ENCODE peak calls at places on chromosomes 1 and 21, in eight cellular contexts. One of them, this sample, is unnamed.

GRCh38 chr1:87814573-87814972 is 485.9 kb downstream of the LMO4 start:
- DNase-seq in EH: no peak
- DNase-seq in NB4: no peak
- DNase-seq in activated naive CD4-positive, alpha-beta T cell treated with anti-CD3 and anti-CD28 coated beads for 36 hours: no peak
- DNase-seq in MCF 10A: no peak
- DNase-seq in NCI-H2029: no peak
- DNase-seq in left colon: no peak
- DNase-seq in activated CD4-positive, alpha-beta T cell treated with anti-CD3 and anti-CD28 coated beads, Interleukin-2, amount 50 U/mL, for 1 hour: no peak
- DNase-seq in this sample: no peak

GRCh38 chr1:227508431-227508830 is 54.9 kb upstream of the ZNF678 start:
- DNase-seq in EH: no peak
- DNase-seq in NB4: no peak
- DNase-seq in activated naive CD4-positive, alpha-beta T cell treated with anti-CD3 and anti-CD28 coated beads for 36 hours: no peak
- DNase-seq in MCF 10A: no peak
- DNase-seq in NCI-H2029: no peak
- DNase-seq in left colon: no peak
- DNase-seq in activated CD4-positive, alpha-beta T cell treated with anti-CD3 and anti-CD28 coated beads, Interleukin-2, amount 50 U/mL, for 1 hour: no peak
- DNase-seq in this sample: no peak

GRCh38 chr1:242745079-242745478 is 220.6 kb upstream of the PLD5 start:
- DNase-seq in EH: no peak
- DNase-seq in NB4: no peak
- DNase-seq in activated naive CD4-positive, alpha-beta T cell treated with anti-CD3 and anti-CD28 coated beads for 36 hours: no peak
- DNase-seq in MCF 10A: no peak
- DNase-seq in NCI-H2029: no peak
- DNase-seq in left colon: no peak
- DNase-seq in activated CD4-positive, alpha-beta T cell treated with anti-CD3 and anti-CD28 coated beads, Interleukin-2, amount 50 U/mL, for 1 hour: no peak
- DNase-seq in this sample: no peak

GRCh38 chr1:41341756-41342562 is 19.3 kb upstream of the FOXO6 start:
- DNase-seq in EH: no peak
- DNase-seq in NB4: peak
- DNase-seq in activated naive CD4-positive, alpha-beta T cell treated with anti-CD3 and anti-CD28 coated beads for 36 hours: no peak
- DNase-seq in MCF 10A: peak
- DNase-seq in NCI-H2029: peak
- DNase-seq in left colon: peak
- DNase-seq in activated CD4-positive, alpha-beta T cell treated with anti-CD3 and anti-CD28 coated beads, Interleukin-2, amount 50 U/mL, for 1 hour: no peak
- DNase-seq in this sample: peak

GRCh38 chr1:11802973-11803885 is 2.5 kb downstream of the MTHFR start:
- DNase-seq in EH: peak
- DNase-seq in NB4: peak
- DNase-seq in activated naive CD4-positive, alpha-beta T cell treated with anti-CD3 and anti-CD28 coated beads for 36 hours: peak
- DNase-seq in MCF 10A: peak
- DNase-seq in NCI-H2029: peak
- DNase-seq in left colon: peak
- DNase-seq in activated CD4-positive, alpha-beta T cell treated with anti-CD3 and anti-CD28 coated beads, Interleukin-2, amount 50 U/mL, for 1 hour: peak
- DNase-seq in this sample: peak

GRCh38 chr1:243980071-243980470 is 71.0 kb upstream of the ZBTB18 start:
- DNase-seq in EH: no peak
- DNase-seq in NB4: no peak
- DNase-seq in activated naive CD4-positive, alpha-beta T cell treated with anti-CD3 and anti-CD28 coated beads for 36 hours: no peak
- DNase-seq in MCF 10A: no peak
- DNase-seq in NCI-H2029: no peak
- DNase-seq in left colon: no peak
- DNase-seq in activated CD4-positive, alpha-beta T cell treated with anti-CD3 and anti-CD28 coated beads, Interleukin-2, amount 50 U/mL, for 1 hour: no peak
- DNase-seq in this sample: no peak

GRCh38 chr1:83694449-83694848 is 304.5 kb downstream of the TTLL7 start:
- DNase-seq in EH: no peak
- DNase-seq in NB4: no peak
- DNase-seq in activated naive CD4-positive, alpha-beta T cell treated with anti-CD3 and anti-CD28 coated beads for 36 hours: no peak
- DNase-seq in MCF 10A: no peak
- DNase-seq in NCI-H2029: no peak
- DNase-seq in left colon: no peak
- DNase-seq in activated CD4-positive, alpha-beta T cell treated with anti-CD3 and anti-CD28 coated beads, Interleukin-2, amount 50 U/mL, for 1 hour: no peak
- DNase-seq in this sample: no peak

GRCh38 chr1:208241541-208241940 is 2.6 kb downstream of the PLXNA2 start:
- DNase-seq in EH: no peak
- DNase-seq in NB4: no peak
- DNase-seq in activated naive CD4-positive, alpha-beta T cell treated with anti-CD3 and anti-CD28 coated beads for 36 hours: no peak
- DNase-seq in MCF 10A: no peak
- DNase-seq in NCI-H2029: no peak
- DNase-seq in left colon: no peak
- DNase-seq in activated CD4-positive, alpha-beta T cell treated with anti-CD3 and anti-CD28 coated beads, Interleukin-2, amount 50 U/mL, for 1 hour: no peak
- DNase-seq in this sample: no peak

GRCh38 chr1:187310038-187310437 is 481.3 kb downstream of the PLA2G4A start:
- DNase-seq in EH: no peak
- DNase-seq in NB4: no peak
- DNase-seq in activated naive CD4-positive, alpha-beta T cell treated with anti-CD3 and anti-CD28 coated beads for 36 hours: no peak
- DNase-seq in MCF 10A: no peak
- DNase-seq in NCI-H2029: no peak
- DNase-seq in left colon: no peak
- DNase-seq in activated CD4-positive, alpha-beta T cell treated with anti-CD3 and anti-CD28 coated beads, Interleukin-2, amount 50 U/mL, for 1 hour: no peak
- DNase-seq in this sample: no peak

GRCh38 chr1:10784998-10785854 is 11.2 kb downstream of the CASZ1 start:
- DNase-seq in EH: no peak
- DNase-seq in NB4: no peak
- DNase-seq in activated naive CD4-positive, alpha-beta T cell treated with anti-CD3 and anti-CD28 coated beads for 36 hours: no peak
- DNase-seq in MCF 10A: no peak
- DNase-seq in NCI-H2029: no peak
- DNase-seq in left colon: no peak
- DNase-seq in activated CD4-positive, alpha-beta T cell treated with anti-CD3 and anti-CD28 coated beads, Interleukin-2, amount 50 U/mL, for 1 hour: no peak
- DNase-seq in this sample: no peak

GRCh38 chr1:165369255-165369848 is 12.8 kb upstream of the LMX1A start:
- DNase-seq in EH: peak
- DNase-seq in NB4: peak
- DNase-seq in activated naive CD4-positive, alpha-beta T cell treated with anti-CD3 and anti-CD28 coated beads for 36 hours: peak
- DNase-seq in MCF 10A: peak
- DNase-seq in NCI-H2029: peak
- DNase-seq in left colon: peak
- DNase-seq in activated CD4-positive, alpha-beta T cell treated with anti-CD3 and anti-CD28 coated beads, Interleukin-2, amount 50 U/mL, for 1 hour: peak
- DNase-seq in this sample: peak

GRCh38 chr1:175191654-175192053 is 922 bp downstream of the KIAA0040 start:
- DNase-seq in EH: peak
- DNase-seq in NB4: peak
- DNase-seq in activated naive CD4-positive, alpha-beta T cell treated with anti-CD3 and anti-CD28 coated beads for 36 hours: peak
- DNase-seq in MCF 10A: peak
- DNase-seq in NCI-H2029: no peak
- DNase-seq in left colon: peak
- DNase-seq in activated CD4-positive, alpha-beta T cell treated with anti-CD3 and anti-CD28 coated beads, Interleukin-2, amount 50 U/mL, for 1 hour: no peak
- DNase-seq in this sample: peak

GRCh38 chr1:245092638-245092976 is 62.2 kb upstream of the KIF26B start:
- DNase-seq in EH: no peak
- DNase-seq in NB4: no peak
- DNase-seq in activated naive CD4-positive, alpha-beta T cell treated with anti-CD3 and anti-CD28 coated beads for 36 hours: no peak
- DNase-seq in MCF 10A: no peak
- DNase-seq in NCI-H2029: no peak
- DNase-seq in left colon: no peak
- DNase-seq in activated CD4-positive, alpha-beta T cell treated with anti-CD3 and anti-CD28 coated beads, Interleukin-2, amount 50 U/mL, for 1 hour: no peak
- DNase-seq in this sample: no peak

GRCh38 chr1:10841059-10841458 is 44.6 kb upstream of the CASZ1 start:
- DNase-seq in EH: no peak
- DNase-seq in NB4: no peak
- DNase-seq in activated naive CD4-positive, alpha-beta T cell treated with anti-CD3 and anti-CD28 coated beads for 36 hours: no peak
- DNase-seq in MCF 10A: no peak
- DNase-seq in NCI-H2029: no peak
- DNase-seq in left colon: no peak
- DNase-seq in activated CD4-positive, alpha-beta T cell treated with anti-CD3 and anti-CD28 coated beads, Interleukin-2, amount 50 U/mL, for 1 hour: no peak
- DNase-seq in this sample: no peak

GRCh38 chr1:223515416-223515815 is 122.2 kb downstream of the CCDC185 start:
- DNase-seq in EH: no peak
- DNase-seq in NB4: no peak
- DNase-seq in activated naive CD4-positive, alpha-beta T cell treated with anti-CD3 and anti-CD28 coated beads for 36 hours: peak
- DNase-seq in MCF 10A: no peak
- DNase-seq in NCI-H2029: no peak
- DNase-seq in left colon: no peak
- DNase-seq in activated CD4-positive, alpha-beta T cell treated with anti-CD3 and anti-CD28 coated beads, Interleukin-2, amount 50 U/mL, for 1 hour: peak
- DNase-seq in this sample: no peak

GRCh38 chr21:38983560-38983959 is 177.8 kb downstream of the ETS2 start:
- DNase-seq in EH: no peak
- DNase-seq in NB4: no peak
- DNase-seq in activated naive CD4-positive, alpha-beta T cell treated with anti-CD3 and anti-CD28 coated beads for 36 hours: no peak
- DNase-seq in MCF 10A: no peak
- DNase-seq in NCI-H2029: no peak
- DNase-seq in left colon: no peak
- DNase-seq in activated CD4-positive, alpha-beta T cell treated with anti-CD3 and anti-CD28 coated beads, Interleukin-2, amount 50 U/mL, for 1 hour: no peak
- DNase-seq in this sample: no peak

GRCh38 chr1:230758705-230759354 is 11.6 kb downstream of the CAPN9 start:
- DNase-seq in EH: peak
- DNase-seq in NB4: no peak
- DNase-seq in activated naive CD4-positive, alpha-beta T cell treated with anti-CD3 and anti-CD28 coated beads for 36 hours: no peak
- DNase-seq in MCF 10A: no peak
- DNase-seq in NCI-H2029: no peak
- DNase-seq in left colon: no peak
- DNase-seq in activated CD4-positive, alpha-beta T cell treated with anti-CD3 and anti-CD28 coated beads, Interleukin-2, amount 50 U/mL, for 1 hour: no peak
- DNase-seq in this sample: no peak

GRCh38 chr1:165383067-165383466 is 26.6 kb upstream of the LMX1A start:
- DNase-seq in EH: peak
- DNase-seq in NB4: no peak
- DNase-seq in activated naive CD4-positive, alpha-beta T cell treated with anti-CD3 and anti-CD28 coated beads for 36 hours: no peak
- DNase-seq in MCF 10A: peak
- DNase-seq in NCI-H2029: no peak
- DNase-seq in left colon: no peak
- DNase-seq in activated CD4-positive, alpha-beta T cell treated with anti-CD3 and anti-CD28 coated beads, Interleukin-2, amount 50 U/mL, for 1 hour: no peak
- DNase-seq in this sample: no peak

GRCh38 chr1:99004270-99005141 is at the start of gene PLPPR5:
- DNase-seq in EH: peak
- DNase-seq in NB4: no peak
- DNase-seq in activated naive CD4-positive, alpha-beta T cell treated with anti-CD3 and anti-CD28 coated beads for 36 hours: peak
- DNase-seq in MCF 10A: no peak
- DNase-seq in NCI-H2029: no peak
- DNase-seq in left colon: no peak
- DNase-seq in activated CD4-positive, alpha-beta T cell treated with anti-CD3 and anti-CD28 coated beads, Interleukin-2, amount 50 U/mL, for 1 hour: peak
- DNase-seq in this sample: no peak

GRCh38 chr21:10273196-10273595 is 248.2 kb upstream of the TPTE start:
- DNase-seq in EH: no peak
- DNase-seq in NB4: no peak
- DNase-seq in activated naive CD4-positive, alpha-beta T cell treated with anti-CD3 and anti-CD28 coated beads for 36 hours: no peak
- DNase-seq in MCF 10A: no peak
- DNase-seq in NCI-H2029: no peak
- DNase-seq in left colon: no peak
- DNase-seq in activated CD4-positive, alpha-beta T cell treated with anti-CD3 and anti-CD28 coated beads, Interleukin-2, amount 50 U/mL, for 1 hour: no peak
- DNase-seq in this sample: no peak

GRCh38 chr1:55720243-55720642 is 505.1 kb upstream of the USP24 start:
- DNase-seq in EH: peak
- DNase-seq in NB4: no peak
- DNase-seq in activated naive CD4-positive, alpha-beta T cell treated with anti-CD3 and anti-CD28 coated beads for 36 hours: no peak
- DNase-seq in MCF 10A: peak
- DNase-seq in NCI-H2029: no peak
- DNase-seq in left colon: peak
- DNase-seq in activated CD4-positive, alpha-beta T cell treated with anti-CD3 and anti-CD28 coated beads, Interleukin-2, amount 50 U/mL, for 1 hour: no peak
- DNase-seq in this sample: no peak

GRCh38 chr1:202599669-202600431 is 110.4 kb downstream of the SYT2 start:
- DNase-seq in EH: peak
- DNase-seq in NB4: peak
- DNase-seq in activated naive CD4-positive, alpha-beta T cell treated with anti-CD3 and anti-CD28 coated beads for 36 hours: peak
- DNase-seq in MCF 10A: peak
- DNase-seq in NCI-H2029: no peak
- DNase-seq in left colon: peak
- DNase-seq in activated CD4-positive, alpha-beta T cell treated with anti-CD3 and anti-CD28 coated beads, Interleukin-2, amount 50 U/mL, for 1 hour: no peak
- DNase-seq in this sample: no peak

GRCh38 chr1:203440780-203441179 is 34.8 kb upstream of the PRELP start:
- DNase-seq in EH: peak
- DNase-seq in NB4: peak
- DNase-seq in activated naive CD4-positive, alpha-beta T cell treated with anti-CD3 and anti-CD28 coated beads for 36 hours: peak
- DNase-seq in MCF 10A: peak
- DNase-seq in NCI-H2029: no peak
- DNase-seq in left colon: peak
- DNase-seq in activated CD4-positive, alpha-beta T cell treated with anti-CD3 and anti-CD28 coated beads, Interleukin-2, amount 50 U/mL, for 1 hour: no peak
- DNase-seq in this sample: peak

GRCh38 chr1:154155282-154155681 is 409 bp upstream of the NUP210L start:
- DNase-seq in EH: peak
- DNase-seq in NB4: no peak
- DNase-seq in activated naive CD4-positive, alpha-beta T cell treated with anti-CD3 and anti-CD28 coated beads for 36 hours: peak
- DNase-seq in MCF 10A: no peak
- DNase-seq in NCI-H2029: peak
- DNase-seq in left colon: no peak
- DNase-seq in activated CD4-positive, alpha-beta T cell treated with anti-CD3 and anti-CD28 coated beads, Interleukin-2, amount 50 U/mL, for 1 hour: no peak
- DNase-seq in this sample: no peak

GRCh38 chr1:218164111-218164929 is 120.8 kb upstream of the RRP15 start:
- DNase-seq in EH: peak
- DNase-seq in NB4: no peak
- DNase-seq in activated naive CD4-positive, alpha-beta T cell treated with anti-CD3 and anti-CD28 coated beads for 36 hours: peak
- DNase-seq in MCF 10A: no peak
- DNase-seq in NCI-H2029: no peak
- DNase-seq in left colon: peak
- DNase-seq in activated CD4-positive, alpha-beta T cell treated with anti-CD3 and anti-CD28 coated beads, Interleukin-2, amount 50 U/mL, for 1 hour: no peak
- DNase-seq in this sample: peak

GRCh38 chr21:17189963-17190362 is 322.9 kb upstream of the CXADR start:
- DNase-seq in EH: no peak
- DNase-seq in NB4: no peak
- DNase-seq in activated naive CD4-positive, alpha-beta T cell treated with anti-CD3 and anti-CD28 coated beads for 36 hours: no peak
- DNase-seq in MCF 10A: no peak
- DNase-seq in NCI-H2029: no peak
- DNase-seq in left colon: no peak
- DNase-seq in activated CD4-positive, alpha-beta T cell treated with anti-CD3 and anti-CD28 coated beads, Interleukin-2, amount 50 U/mL, for 1 hour: no peak
- DNase-seq in this sample: no peak

This sample was measured in pancreas.